ENCODE peak calls at places on chromosomes 4 and X, in seven cellular contexts. M is cardiac muscle cell; U is spleen; W is CD4-positive, CD25-positive, alpha-beta regulatory T cell; E is CD8-positive, alpha-beta memory T cell; I is fibroblast of lung; H is colonic mucosa. N is an unnamed sample.

GRCh38 chr4:95693594-95693993 is 144.8 kb upstream of the UNC5C start:
- DNase-seq in I (peak), E (no peak), U (no peak), W (no peak), M (no peak), H (no peak), N (no peak)

GRCh38 chr4:14646831-14647230 is 355.4 kb upstream of the CPEB2 start:
- DNase-seq in W (no peak), U (no peak), M (no peak), I (peak), H (no peak), E (no peak), N (no peak)

GRCh38 chr4:146255463-146255862 is 41.1 kb downstream of the REELD1 start:
- DNase-seq in W (no peak), U (no peak), I (peak), H (no peak), E (no peak), M (no peak), N (no peak)

GRCh38 chr4:156303708-156304107 is 350.0 kb upstream of the CTSO start:
- DNase-seq in U (no peak), E (no peak), M (no peak), W (no peak), I (no peak), H (no peak), N (no peak)

GRCh38 chrX:93538575-93538974 is 134.8 kb downstream of the NAP1L3 start:
- DNase-seq in M (peak), U (no peak), W (no peak), E (no peak), H (no peak), I (no peak), N (no peak)

GRCh38 chr4:73236151-73236550 is 22.4 kb downstream of the ANKRD17 start:
- DNase-seq in W (no peak), I (no peak), U (no peak), H (no peak), E (no peak), M (no peak), N (no peak)

GRCh38 chr4:95869961-95870500 is 30.1 kb downstream of the PDHA2 start:
- DNase-seq in I (no peak), H (no peak), E (no peak), U (no peak), W (no peak), M (peak), N (no peak)

GRCh38 chr4:8516996-8517550 is 63.1 kb upstream of the GPR78 start:
- DNase-seq in H (no peak), U (no peak), M (no peak), I (no peak), W (no peak), E (no peak), N (no peak)

GRCh38 chr4:12852338-12853307 is 631.5 kb downstream of the RAB28 start:
- DNase-seq in U (no peak), H (peak), M (peak), W (no peak), I (peak), E (no peak), N (no peak)

GRCh38 chrX:95071052-95071451 is 1397.0 kb downstream of the FAM133A start:
- DNase-seq in E (no peak), W (no peak), M (no peak), I (no peak), U (no peak), H (no peak), N (no peak)

GRCh38 chr4:11506194-11506593 is 77.5 kb upstream of the HS3ST1 start:
- DNase-seq in I (no peak), E (no peak), U (no peak), M (no peak), H (no peak), W (no peak), N (no peak)

GRCh38 chr4:42643685-42644084 is 13.2 kb downstream of the ATP8A1 start:
- DNase-seq in E (no peak), I (no peak), M (no peak), W (no peak), U (no peak), H (no peak), N (no peak)

GRCh38 chr4:165199722-165200121 is 7.6 kb upstream of the KLHL2 start:
- DNase-seq in M (no peak), H (no peak), I (no peak), U (no peak), E (no peak), W (no peak), N (no peak)
- H3K27ac ChIP-seq in M (no peak), H (no peak), I (no peak), U (no peak), E (no peak), W (no peak), N (no peak)

DNA sequence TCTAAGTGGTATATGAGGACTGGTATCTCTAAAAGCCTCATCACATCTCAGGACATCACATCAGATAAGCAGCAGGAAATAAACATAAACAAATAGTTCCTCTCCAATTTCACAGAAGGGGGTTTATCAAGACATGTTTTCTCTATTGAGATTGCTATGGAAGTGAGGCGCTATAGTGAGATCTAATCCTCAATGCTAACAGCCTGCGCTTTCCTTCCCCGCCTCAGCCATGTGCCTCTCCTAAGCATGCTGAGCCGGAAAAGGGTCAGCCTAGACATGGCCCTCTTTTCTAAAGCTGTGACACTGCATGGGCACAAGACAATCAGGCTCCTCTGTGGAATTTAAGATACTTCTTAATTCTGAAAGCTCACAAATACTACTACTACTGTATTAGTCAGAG is 286.1 kb downstream of the INPP4B start:
- DNase-seq in I (no peak), E (no peak), W (no peak), U (no peak), M (no peak), H (no peak), N (no peak)
- H3K27ac ChIP-seq in I (no peak), E (no peak), W (no peak), U (no peak), M (no peak), H (no peak), N (no peak)

GRCh38 chr4:38504396-38504715 is 159.6 kb upstream of the KLF3 start:
- DNase-seq in W (no peak), H (no peak), E (no peak), U (no peak), M (no peak), I (no peak), N (no peak)
- H3K27ac ChIP-seq in W (no peak), H (no peak), E (no peak), U (no peak), M (no peak), I (no peak), N (no peak)

DNA sequence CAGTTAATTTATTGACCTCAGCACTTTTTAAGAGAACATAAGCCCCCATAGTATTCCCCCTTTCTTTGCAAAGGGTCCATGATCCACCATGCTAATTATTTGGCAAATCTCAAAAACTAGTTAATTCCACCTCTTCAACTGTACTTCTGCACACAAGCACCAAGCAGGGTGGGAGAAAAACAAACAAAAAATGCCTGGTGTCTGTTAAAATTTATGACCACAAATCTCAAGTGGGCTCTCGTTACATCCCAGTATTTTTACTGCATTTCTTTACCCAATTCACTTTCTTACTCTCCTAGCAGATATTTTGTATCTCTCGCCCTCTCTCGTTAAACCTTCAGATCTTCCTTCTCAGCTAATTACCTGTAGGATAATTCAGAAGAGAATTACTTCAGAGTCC is 6.1 kb downstream of the ARSJ start:
- DNase-seq in W (no peak), U (no peak), H (no peak), M (no peak), I (no peak), E (no peak), N (no peak)
- H3K27ac ChIP-seq in W (no peak), U (no peak), H (no peak), M (no peak), I (no peak), E (no peak), N (no peak)

GRCh38 chrX:134670241-134670811 is 12.1 kb upstream of the PLAC1 start:
- DNase-seq in I (peak), W (no peak), E (no peak), U (no peak), M (no peak), H (no peak), N (no peak)
- H3K27ac ChIP-seq in I (peak), W (no peak), E (no peak), U (no peak), M (no peak), H (no peak), N (no peak)

GRCh38 chr4:148395771-148396170 is 46.4 kb downstream of the NR3C2 start:
- DNase-seq in U (no peak), H (no peak), E (no peak), W (no peak), M (no peak), I (no peak), N (no peak)
- H3K27ac ChIP-seq in U (no peak), H (no peak), E (no peak), W (no peak), M (no peak), I (no peak), N (no peak)

DNA sequence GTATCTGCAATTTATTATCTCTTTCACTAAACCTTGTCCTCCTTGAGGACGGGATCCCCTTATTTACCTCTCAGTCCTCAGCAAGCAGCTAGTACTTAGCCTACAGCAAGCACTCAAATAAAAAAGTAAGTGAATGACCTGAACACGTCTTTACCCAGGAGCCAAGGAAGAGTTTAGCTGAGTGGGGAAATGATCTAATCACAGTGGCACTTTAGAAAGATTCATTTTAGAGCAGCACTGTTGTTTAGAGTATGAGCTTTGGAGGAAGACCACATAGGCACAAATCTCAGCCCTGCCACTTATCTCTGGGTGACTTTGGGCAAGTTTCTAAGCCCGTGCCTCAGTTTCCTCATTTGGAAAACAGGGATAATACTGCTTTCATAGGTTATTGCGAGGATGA is 2.7 kb downstream of the FAM120C start:
- DNase-seq in M (no peak), H (no peak), E (no peak), W (no peak), I (no peak), U (no peak), N (no peak)
- H3K27ac ChIP-seq in M (no peak), H (no peak), E (no peak), W (no peak), I (no peak), U (no peak), N (no peak)

GRCh38 chr4:118754890-118755289 is 69.7 kb downstream of the METTL14 start:
- DNase-seq in I (no peak), W (no peak), E (no peak), U (no peak), H (no peak), M (no peak), N (no peak)

GRCh38 chr4:118751634-118752293 is 66.6 kb downstream of the METTL14 start:
- DNase-seq in U (no peak), E (no peak), W (no peak), H (no peak), M (no peak), I (no peak), N (no peak)

GRCh38 chr4:118753096-118753495 is 67.9 kb downstream of the METTL14 start:
- DNase-seq in E (no peak), U (no peak), M (no peak), H (no peak), W (no peak), I (no peak), N (no peak)

GRCh38 chr4:118752551-118752950 is 67.4 kb downstream of the METTL14 start:
- DNase-seq in H (no peak), W (no peak), I (no peak), E (no peak), M (no peak), U (no peak), N (no peak)

GRCh38 chr4:118753685-118754084 is 68.5 kb downstream of the METTL14 start:
- DNase-seq in M (no peak), E (no peak), H (no peak), U (no peak), I (no peak), W (no peak), N (no peak)
- H3K27ac ChIP-seq in M (no peak), E (no peak), H (no peak), U (peak), I (no peak), W (no peak), N (no peak)

DNA sequence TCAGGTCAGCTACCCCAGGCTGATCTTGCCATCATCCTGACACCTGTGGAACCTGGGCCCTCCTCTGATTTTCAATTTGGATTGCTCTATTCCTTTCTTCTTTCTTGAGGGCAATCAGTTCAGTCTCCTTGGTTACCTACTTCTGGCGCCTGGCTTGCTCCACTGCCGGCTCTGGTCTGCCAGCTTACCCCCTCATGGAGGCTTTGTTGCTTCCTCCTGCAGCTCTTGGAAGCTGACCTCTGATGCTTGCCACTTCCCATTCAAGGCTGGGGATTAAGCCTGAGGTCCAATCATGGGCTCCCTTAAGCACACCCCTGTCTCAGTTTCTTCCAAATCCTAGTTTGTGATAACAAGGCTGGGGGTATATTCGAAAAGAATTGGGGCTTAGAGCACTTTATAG is 5.4 kb downstream of the TMEM154 start:
- DNase-seq in M (no peak), E (no peak), W (no peak), H (no peak), I (no peak), U (no peak), N (no peak)
- H3K27ac ChIP-seq in M (no peak), E (no peak), W (no peak), H (no peak), I (no peak), U (no peak), N (no peak)